ENCODE peak calls at places on chromosomes 4 and X, in ten cellular contexts. E is lung, D is cardiac muscle cell, F is fibroblast of pulmonary artery, B is tibial artery, L is transverse colon, M is bronchial epithelial cell, G is A549, N is IMR-90, V is GM06990. U is an unnamed sample.

GRCh38 chrX:86103061-86103460 is 45.2 kb upstream of the DACH2 start:
- DNase-seq in E (no peak), D (no peak), F (no peak), B (no peak), L (no peak), M (peak; percentile 15), G (no peak), N (no peak), V (no peak), U (no peak)

GRCh38 chr4:55561884-55562283 is 15.2 kb upstream of the CLOCK start:
- DNase-seq in E (no peak), D (no peak), F (no peak), B (no peak), L (no peak), M (peak; percentile 30), G (no peak), N (no peak), V (peak; percentile 34), U (no peak)

GRCh38 chr4:77538574-77539157 is 67.0 kb upstream of the CXCL13 start:
- DNase-seq in E (peak; percentile 42), D (no peak), F (peak; percentile 40), B (no peak), L (no peak), M (peak; percentile 94), G (peak; percentile 4), N (no peak), V (no peak), U (peak; percentile 46)

GRCh38 chrX:20471483-20471882 is 204.8 kb upstream of the RPS6KA3 start:
- DNase-seq in E (no peak), D (no peak), F (no peak), B (no peak), L (no peak), M (no peak), G (no peak), N (no peak), V (no peak), U (no peak)

GRCh38 chr4:130808492-130808891 is 1712.5 kb downstream of the C4orf33 start:
- DNase-seq in E (no peak), D (peak; percentile 3), F (peak; percentile 19), B (no peak), L (no peak), M (peak; percentile 12), G (no peak), N (no peak), V (no peak), U (peak; percentile 38)

GRCh38 chr4:137650051-137650450 is 117.8 kb upstream of the PCDH18 start:
- DNase-seq in E (no peak), D (no peak), F (no peak), B (no peak), L (no peak), M (no peak), G (no peak), N (peak; percentile 66), V (no peak), U (no peak)

GRCh38 chr4:66639361-66639760 is 905.9 kb downstream of the CENPC start:
- DNase-seq in E (no peak), D (no peak), F (peak; percentile 59), B (no peak), L (no peak), M (no peak), G (no peak), N (no peak), V (no peak), U (peak; percentile 37)

GRCh38 chr4:98890698-98891097 is 38.2 kb downstream of the EIF4E start:
- DNase-seq in E (no peak), D (no peak), F (peak; percentile 76), B (no peak), L (no peak), M (peak; percentile 55), G (no peak), N (no peak), V (no peak), U (no peak)

GRCh38 chr4:80587861-80588385 is 252.4 kb downstream of the CFAP299 start:
- DNase-seq in E (no peak), D (no peak), F (no peak), B (no peak), L (no peak), M (peak; percentile 91), G (no peak), N (no peak), V (no peak), U (no peak)

GRCh38 chrX:66676990-66677389 is 38.1 kb upstream of the EDA2R start:
- DNase-seq in E (no peak), D (no peak), F (peak; percentile 89), B (no peak), L (no peak), M (peak; percentile 81), G (no peak), N (peak; percentile 69), V (no peak), U (peak; percentile 72)

GRCh38 chrX:134695999-134696398 is 37.7 kb upstream of the PLAC1 start:
- DNase-seq in E (no peak), D (no peak), F (peak; percentile 61), B (no peak), L (no peak), M (no peak), G (no peak), N (no peak), V (no peak), U (no peak)

DNA sequence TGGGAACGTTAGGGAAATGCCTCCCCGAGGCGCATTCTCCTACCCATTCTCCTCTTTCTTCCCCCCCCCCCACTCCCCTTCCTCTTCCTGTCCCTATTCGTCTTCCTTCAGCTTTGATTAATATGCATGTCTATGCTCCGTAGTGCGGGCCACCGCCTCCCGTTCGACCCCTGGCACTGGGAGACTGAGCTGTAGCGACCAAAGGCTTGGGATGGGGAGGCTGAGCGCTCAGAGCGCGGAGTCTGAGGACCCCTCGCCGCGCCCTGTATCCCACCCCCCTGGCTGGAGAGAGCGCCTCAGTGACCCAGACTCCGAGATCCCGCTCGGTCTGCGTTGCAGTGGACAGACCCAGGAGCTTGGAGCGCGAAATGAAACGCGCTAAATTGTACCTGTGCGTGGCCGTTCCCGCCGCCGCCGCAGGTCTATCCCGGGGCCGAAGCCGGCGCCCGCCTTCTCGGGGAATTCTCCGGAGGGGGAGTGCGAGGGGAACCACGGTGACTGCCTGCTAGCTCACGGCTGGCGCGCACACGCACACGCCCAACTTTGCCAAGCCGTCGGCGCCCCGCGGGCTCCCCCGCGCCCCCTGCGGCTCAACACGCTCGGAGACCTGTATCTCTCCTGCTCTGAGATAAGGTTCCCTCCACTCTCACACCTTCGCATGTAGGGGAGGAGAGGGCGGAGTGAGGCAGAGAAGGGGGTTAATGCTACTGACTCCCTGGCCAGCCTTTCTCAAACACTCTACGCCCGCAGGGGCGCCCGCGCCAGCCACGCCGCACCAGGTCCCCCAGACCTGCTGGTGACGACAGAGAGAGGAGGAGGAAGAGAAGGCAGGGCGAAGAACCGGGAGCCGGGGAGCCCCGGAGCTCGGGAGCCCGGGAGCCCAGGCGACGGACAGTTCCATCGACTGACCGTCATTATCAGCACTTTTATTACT is 1.5 kb upstream of the PTCHD1 start:
- DNase-seq in E (no peak), D (peak; percentile 25), F (no peak), B (no peak), L (peak; percentile 7), M (no peak), G (no peak), N (no peak), V (peak; percentile 7), U (no peak)
- H3K4me3 ChIP-seq in E (no peak overlapping the region), D (peak overlapping the region; percentile 36), F (no peak overlapping the region), B (peak overlapping the region; percentile 67), L (peak overlapping the region; percentile 41), M (no peak overlapping the region), G (peak overlapping the region; percentile 46), N (no peak overlapping the region), V (no peak overlapping the region), U (no peak overlapping the region)

DNA sequence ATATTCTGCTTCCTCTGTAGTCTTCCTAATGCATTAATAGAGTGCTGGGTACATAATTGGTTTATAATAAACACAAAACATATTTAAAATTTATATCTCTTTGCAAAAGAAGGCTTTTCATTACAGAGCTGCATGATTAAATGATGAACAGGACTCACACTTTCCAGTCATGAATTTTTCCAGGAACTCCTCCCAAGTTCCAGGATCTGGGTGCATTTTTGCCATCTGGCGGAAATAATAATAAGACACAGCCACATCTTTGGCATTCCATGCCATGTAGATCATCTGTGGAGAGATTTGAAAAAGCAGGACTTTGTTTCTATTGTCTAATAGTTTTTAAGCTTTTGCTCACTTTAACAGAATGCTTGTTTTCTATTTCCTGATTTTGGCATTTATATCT is 40.2 kb upstream of the SULT1B1 start:
- DNase-seq in E (no peak), D (no peak), F (peak; percentile 82), B (no peak), L (no peak), M (peak; percentile 5), G (no peak), N (no peak), V (no peak), U (peak; percentile 32)
- TF ChIP-seq CTCF in E (no peak), D (no peak), F (peak; percentile 8), B (no peak), L (no peak), M (no peak), G (no peak), N (no peak), V (no peak), U (no peak)

DNA sequence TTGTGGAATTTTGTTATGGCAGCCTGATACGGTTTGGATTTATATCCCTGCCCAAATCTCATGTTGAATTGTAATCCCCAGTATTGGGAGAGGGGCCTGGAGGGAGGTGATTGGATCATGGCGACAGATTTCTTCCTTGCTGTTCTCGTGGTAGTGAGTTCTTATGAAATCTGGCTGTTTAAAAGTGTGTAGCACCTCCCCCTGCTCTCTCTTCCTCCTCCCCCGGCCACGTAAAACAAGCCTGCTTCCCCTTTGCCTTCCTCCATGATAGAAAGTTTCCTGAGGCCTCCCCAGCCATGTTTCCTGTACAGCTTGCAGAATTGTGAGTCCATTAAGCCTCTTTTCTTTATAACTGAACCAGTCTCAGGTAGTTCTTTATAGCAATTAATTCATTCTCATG is 37.9 kb downstream of the SUPT20HL2 start:
- DNase-seq in E (no peak), D (no peak), F (no peak), B (no peak), L (no peak), M (no peak), G (no peak), N (no peak), V (no peak), U (no peak)
- H3K4me3 ChIP-seq in E (no peak overlapping the region), D (no peak overlapping the region), F (no peak overlapping the region), B (no peak overlapping the region), L (no peak overlapping the region), M (no peak overlapping the region), G (no peak overlapping the region), N (no peak overlapping the region), V (no peak overlapping the region), U (no peak overlapping the region)

DNA sequence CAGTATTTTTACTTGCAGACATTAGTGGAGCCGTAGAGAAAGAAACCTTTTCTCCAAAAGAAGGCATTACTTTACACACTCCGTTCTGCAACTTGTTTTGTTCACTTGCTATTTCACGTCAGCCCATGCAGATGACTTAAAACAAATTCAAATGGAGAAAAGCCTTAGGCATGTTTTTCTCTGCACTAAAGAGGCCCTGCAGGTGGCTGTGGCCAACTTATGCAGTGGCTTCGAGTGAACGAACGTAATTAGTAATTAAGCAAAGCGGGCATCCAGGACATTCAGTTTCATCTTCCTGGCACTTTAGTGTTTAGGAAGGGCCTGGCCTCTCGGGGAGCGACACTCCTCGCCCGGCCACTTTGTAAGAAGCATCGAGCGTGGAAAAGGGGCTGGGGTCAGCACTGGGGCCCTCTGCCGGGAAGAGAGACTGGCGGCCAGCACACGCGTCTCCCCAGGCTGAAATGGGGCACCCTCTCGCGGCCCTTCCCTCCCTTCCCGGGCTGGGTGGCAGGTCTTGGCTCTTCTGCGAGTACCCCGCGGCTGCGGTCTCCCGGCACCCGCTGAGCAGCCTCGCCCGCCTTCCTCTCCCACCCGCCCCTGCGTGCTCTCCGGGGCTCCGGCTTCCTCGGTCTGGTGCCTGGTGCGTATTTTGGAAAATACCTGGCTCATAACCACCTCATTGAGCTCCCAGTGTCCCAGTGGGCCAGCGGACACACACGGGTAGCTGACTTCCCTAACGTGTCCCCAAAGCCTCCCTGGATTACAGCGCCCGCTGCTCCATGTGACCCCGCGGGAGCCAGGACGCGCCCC is 706 bp upstream of the CYP4V2 start:
- DNase-seq in E (no peak), D (peak; percentile 60), F (peak; percentile 14), B (no peak), L (peak; percentile 56), M (peak; percentile 14), G (peak; percentile 33), N (no peak), V (no peak), U (peak; percentile 34)
- TF ChIP-seq CTCF in E (no peak), D (peak; percentile 7), F (peak; percentile 1), B (no peak), L (peak; percentile 40), M (no peak), G (no peak), N (no peak), V (peak; percentile 31), U (peak; percentile 23)

U was measured in astrocyte of the spinal cord.